ENCODE peak calls at places on chromosomes 2 and 18, in eight cellular contexts. A is brain microvascular endothelial cell, C is tibial nerve, T is esophagus squamous epithelium, I is SK-N-SH, U is PC-9, N is stomach, H is astrocyte. J is an unnamed sample. For H3K36me3, the result is how much of the 10 kb centered on the place peaks cover.

GRCh38 chr2:240257940-240258580 is 117.6 kb upstream of the OTOS start:
- DNase-seq in A (no peak), C (no peak), U (no peak), I (no peak), T (no peak), H (no peak), N (no peak), J (no peak)

GRCh38 chr18:55781481-55781957 is 193.5 kb upstream of the TCF4 start:
- DNase-seq in T (no peak), A (peak), H (peak), N (no peak), I (peak), U (no peak), C (peak), J (peak)

GRCh38 chr2:66867038-66867380 is 432.1 kb downstream of the MEIS1 start:
- DNase-seq in H (no peak), A (no peak), N (no peak), C (no peak), T (no peak), I (no peak), U (no peak), J (no peak)

GRCh38 chr2:119106301-119106897 is 52.2 kb downstream of the C1QL2 start:
- DNase-seq in T (no peak), I (no peak), N (peak), A (peak), U (peak), C (no peak), H (peak), J (no peak)

GRCh38 chr2:105701042-105701441 is 43.7 kb upstream of the NCK2 start:
- DNase-seq in I (no peak), T (no peak), A (no peak), H (no peak), C (no peak), N (no peak), U (no peak), J (no peak)

GRCh38 chr2:233563663-233564430 is 2.7 kb downstream of the USP40 start:
- DNase-seq in N (no peak), I (no peak), A (peak), H (peak), U (no peak), T (no peak), C (no peak), J (no peak)

GRCh38 chr2:161952722-161953322 is 121.2 kb downstream of the DPP4 start:
- DNase-seq in N (no peak), C (no peak), A (no peak), I (no peak), U (no peak), T (no peak), H (no peak), J (no peak)

GRCh38 chr2:232927041-232927792 is 57.2 kb downstream of the SNORC start:
- DNase-seq in U (no peak), I (peak), A (no peak), T (no peak), N (no peak), C (no peak), H (no peak), J (no peak)

GRCh38 chr2:127125821-127126220 is 18.9 kb upstream of the BIN1 start:
- DNase-seq in N (no peak), A (no peak), U (no peak), T (no peak), H (no peak), I (no peak), C (no peak), J (no peak)

GRCh38 chr2:42770288-42771131 is 6.6 kb upstream of the OXER1 start:
- DNase-seq in U (no peak), N (peak), H (peak), I (peak), T (no peak), C (no peak), A (peak), J (no peak)

GRCh38 chr2:225052703-225053102 is 10.4 kb upstream of the DOCK10 start:
- DNase-seq in C (no peak), U (no peak), A (no peak), H (no peak), T (no peak), I (no peak), N (no peak), J (no peak)

GRCh38 chr18:461762-462161 is 38.7 kb downstream of the COLEC12 start:
- DNase-seq in N (no peak), H (no peak), U (no peak), C (no peak), T (no peak), A (no peak), I (no peak), J (no peak)

GRCh38 chr2:10864888-10865551 is 46.7 kb upstream of the KCNF1 start:
- DNase-seq in C (no peak), A (no peak), I (no peak), U (no peak), T (no peak), H (no peak), N (no peak), J (no peak)

GRCh38 chr2:105344704-105345345 is 7.5 kb downstream of the C2orf49 start:
- DNase-seq in T (no peak), I (peak), A (no peak), C (peak), H (no peak), U (peak), N (no peak), J (no peak)

GRCh38 chr2:128305555-128306080 is 13.1 kb downstream of the HS6ST1 start:
- DNase-seq in U (no peak), I (no peak), A (no peak), C (no peak), N (no peak), T (no peak), H (no peak), J (peak)

GRCh38 chr2:35365859-35366258 is 989.7 kb upstream of the CRIM1 start:
- DNase-seq in H (no peak), I (peak), U (no peak), A (no peak), N (no peak), T (no peak), C (no peak), J (no peak)

GRCh38 chr2:118510807-118511206 is 336.6 kb downstream of the EN1 start:
- DNase-seq in H (no peak), U (no peak), T (no peak), C (no peak), A (no peak), I (no peak), N (no peak), J (no peak)

GRCh38 chr2:202690321-202690900 is 55.6 kb downstream of the FAM117B start:
- DNase-seq in T (no peak), H (peak), I (no peak), N (no peak), A (peak), C (no peak), U (no peak), J (no peak)

GRCh38 chr2:15765211-15765610 is 173.5 kb downstream of the DDX1 start:
- DNase-seq in I (no peak), H (no peak), U (no peak), N (no peak), T (no peak), C (no peak), A (no peak), J (no peak)

GRCh38 chr2:231243883-231244282 is 45.5 kb downstream of the ARMC9 start:
- DNase-seq in A (no peak), T (no peak), U (no peak), H (no peak), I (no peak), N (no peak), C (no peak), J (no peak)

GRCh38 chr2:231239751-231240150 is 41.3 kb downstream of the ARMC9 start:
- DNase-seq in T (no peak), I (no peak), U (no peak), N (no peak), A (no peak), H (no peak), C (no peak), J (no peak)

GRCh38 chr2:231235217-231235616 is 36.8 kb downstream of the ARMC9 start:
- DNase-seq in U (no peak), C (no peak), T (no peak), H (no peak), N (no peak), I (no peak), A (no peak), J (no peak)

GRCh38 chr2:231241755-231242507 is 43.5 kb downstream of the ARMC9 start:
- DNase-seq in A (no peak), C (peak), I (no peak), U (no peak), H (no peak), T (no peak), N (no peak), J (peak)

DNA sequence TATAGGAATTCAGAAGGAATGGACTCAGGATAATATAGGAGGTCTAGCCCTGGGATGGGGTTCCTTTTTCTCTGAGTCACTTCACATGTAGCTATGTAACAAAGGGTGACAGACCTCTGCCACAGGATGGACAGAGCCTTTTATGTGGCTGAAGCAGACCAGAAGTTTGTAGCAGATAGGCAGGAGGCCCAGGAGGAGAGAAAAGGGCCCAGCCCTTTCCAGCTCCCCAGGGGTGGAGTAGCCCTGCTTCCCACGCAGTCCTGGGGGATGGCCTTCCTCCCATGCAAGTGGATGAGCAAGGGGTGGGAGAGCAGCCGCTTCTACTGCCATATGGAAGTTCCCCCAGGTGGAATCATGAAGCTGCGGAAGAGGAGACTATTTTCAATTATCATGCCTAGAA is 40.3 kb downstream of the ARMC9 start:
- DNase-seq in C (no peak), H (no peak), A (no peak), N (no peak), U (no peak), I (no peak), T (no peak), J (no peak)
- H3K36me3 ChIP-seq in C (under half), H (under half), A (under half), N (under half), U (under half), I (under half), T (under half), J (under half)

GRCh38 chr2:70035344-70035844 is 51.9 kb upstream of the PCBP1 start:
- DNase-seq in I (no peak), N (no peak), U (no peak), H (peak), A (peak), T (no peak), C (no peak), J (no peak)
- H3K27ac ChIP-seq in I (no peak), N (peak), U (no peak), H (no peak), A (no peak), T (peak), C (no peak), J (peak)

GRCh38 chr18:23565916-23566547 is 20.3 kb downstream of the NPC1 start:
- DNase-seq in U (no peak), T (no peak), C (no peak), H (no peak), A (no peak), I (no peak), N (no peak), J (no peak)
- H3K36me3 ChIP-seq in U (under half), T (under half), C (under half), H (under half), A (under half), I (under half), N (under half), J (under half)

DNA sequence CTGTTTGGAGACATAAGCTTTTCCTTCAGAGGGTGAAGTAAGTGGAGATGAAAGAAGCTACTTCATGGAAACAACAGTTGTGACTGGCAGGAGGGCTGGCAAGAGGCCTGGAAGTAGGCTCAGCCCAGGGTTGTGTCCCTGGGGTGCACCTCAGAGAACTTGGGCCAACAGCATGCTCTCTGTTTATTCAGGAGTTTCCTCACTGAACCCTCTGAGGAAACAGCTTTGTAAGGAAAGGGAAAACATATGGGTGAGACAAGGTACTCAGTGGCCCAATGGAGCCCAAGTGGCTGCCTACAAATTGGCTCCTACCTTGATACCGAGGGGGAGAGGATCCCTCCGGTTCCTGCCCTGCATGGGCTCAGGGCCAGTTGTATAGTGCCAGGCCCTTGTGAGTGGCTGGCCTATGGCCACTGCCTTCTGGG is 115.5 kb upstream of the ITGA6 start:
- DNase-seq in T (no peak), H (no peak), C (peak), N (peak), A (no peak), I (no peak), U (no peak), J (no peak)
- H3K27ac ChIP-seq in T (peak), H (no peak), C (peak), N (peak), A (no peak), I (no peak), U (no peak), J (no peak)

DNA sequence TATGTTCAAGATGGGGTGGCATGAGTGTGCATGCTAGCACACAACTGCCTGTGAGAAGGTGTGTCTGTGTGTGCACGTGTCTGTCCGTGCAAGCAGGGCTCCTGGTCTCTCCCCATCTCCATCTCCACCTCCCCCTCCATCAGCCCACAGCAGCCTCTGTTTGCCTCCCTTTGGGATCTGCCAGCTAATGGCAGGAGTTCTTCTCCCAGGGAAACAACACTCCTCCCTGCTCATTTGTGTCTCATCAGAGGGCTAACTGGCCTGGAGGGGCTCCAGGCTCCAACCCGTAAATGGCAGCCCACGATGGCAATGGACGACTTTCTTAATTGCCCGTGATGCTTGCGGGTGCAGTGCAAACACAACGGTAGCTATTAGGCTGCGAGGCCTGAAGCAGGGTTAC is 285.3 kb downstream of the TNS1 start:
- DNase-seq in H (no peak), T (no peak), I (no peak), C (no peak), A (no peak), N (no peak), U (no peak), J (no peak)
- H3K36me3 ChIP-seq in H (under half), T (under half), I (under half), C (under half), A (under half), N (under half), U (under half), J (under half)